ENCODE peak calls at places on chromosome 20, in nine cellular contexts. Z is lower leg skin; A is effector memory CD4-positive, alpha-beta T cell; V is fibroblast of pulmonary artery; D is transverse colon; K is mucosa of descending colon; Y is CD8-positive, alpha-beta memory T cell; E is cardiac fibroblast; C is MM.1S. P is an unnamed sample.

GRCh38 chr20:33944914-33945313 is 48.8 kb upstream of the RALY start:
- DNase-seq in V (no peak), K (no peak), C (no peak), A (no peak), Z (no peak), Y (no peak), E (no peak), D (no peak), P (no peak)

GRCh38 chr20:34586488-34587163 is 28.1 kb downstream of the MAP1LC3A start:
- DNase-seq in V (no peak), D (no peak), E (no peak), C (no peak), A (no peak), K (no peak), Y (no peak), Z (no peak), P (no peak)

GRCh38 chr20:46226602-46227001 is 81.7 kb downstream of the CDH22 start:
- DNase-seq in Z (no peak), K (no peak), D (no peak), Y (no peak), E (peak), V (no peak), C (no peak), A (no peak), P (peak)

GRCh38 chr20:34058831-34059230 is 53.2 kb downstream of the EIF2S2 start:
- DNase-seq in D (no peak), E (no peak), A (peak), K (no peak), Z (no peak), Y (no peak), V (no peak), C (no peak), P (no peak)

GRCh38 chr20:32580970-32581838 is 3.9 kb downstream of the NOL4L start:
- DNase-seq in Z (no peak), A (no peak), K (peak), V (no peak), Y (no peak), C (no peak), E (no peak), D (no peak), P (peak)

GRCh38 chr20:34271961-34272360 is 30.7 kb downstream of the ASIP start:
- DNase-seq in E (peak), D (no peak), A (no peak), V (peak), Z (peak), Y (no peak), C (no peak), K (no peak), P (peak)

GRCh38 chr20:58550661-58551060 is 35.5 kb upstream of the APCDD1L start:
- DNase-seq in D (no peak), V (peak), K (no peak), A (no peak), E (peak), Z (no peak), C (no peak), Y (no peak), P (peak)

GRCh38 chr20:1277529-1278322 is 11.6 kb downstream of the SNPH start:
- DNase-seq in Z (peak), E (no peak), V (no peak), A (no peak), C (no peak), Y (no peak), K (no peak), D (no peak), P (no peak)

GRCh38 chr20:33896509-33896908 is 85.4 kb downstream of the CHMP4B start:
- DNase-seq in K (no peak), Y (no peak), E (peak), V (peak), D (no peak), A (no peak), C (no peak), Z (no peak), P (peak)

GRCh38 chr20:21074605-21075336 is 31.4 kb downstream of the LINC00237 start:
- DNase-seq in C (no peak), Z (no peak), Y (no peak), V (no peak), K (no peak), E (no peak), A (no peak), D (no peak), P (no peak)

GRCh38 chr20:14518648-14519047 is 181.2 kb upstream of the FLRT3 start:
- DNase-seq in E (no peak), Y (no peak), K (no peak), Z (no peak), C (no peak), V (no peak), D (no peak), A (no peak), P (peak)

GRCh38 chr20:32685541-32686529 is 12.1 kb upstream of the C20orf203 start:
- DNase-seq in K (no peak), C (no peak), Z (no peak), E (peak), D (no peak), V (peak), A (no peak), Y (no peak), P (peak)

GRCh38 chr20:54643761-54644160 is 168.4 kb downstream of the DOK5 start:
- DNase-seq in Z (no peak), K (no peak), A (no peak), V (peak), E (peak), D (no peak), C (no peak), Y (no peak), P (peak)

GRCh38 chr20:60851826-60852704 is 400.0 kb upstream of the CDH4 start:
- DNase-seq in K (no peak), Z (no peak), E (no peak), Y (no peak), C (peak), A (no peak), V (no peak), D (no peak), P (no peak)

DNA sequence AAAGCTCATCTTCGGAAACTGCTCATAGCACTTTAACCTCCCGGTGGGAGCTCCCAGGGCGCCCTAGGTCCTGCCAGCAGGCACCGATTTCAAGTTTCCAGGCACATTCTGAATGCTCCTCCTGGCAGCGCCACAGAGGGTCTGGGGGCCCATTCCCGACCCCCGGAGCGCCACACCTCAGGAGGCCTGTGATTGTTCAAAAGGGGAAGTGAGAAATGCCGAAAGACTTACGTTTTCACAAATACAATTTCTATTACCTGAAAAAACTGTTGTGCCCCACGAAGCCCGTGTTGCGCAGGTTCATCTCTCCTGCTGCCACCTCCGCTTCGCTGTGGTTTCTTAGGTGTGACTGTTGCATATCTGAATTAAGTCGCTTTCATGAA is 2.0 kb upstream of the MYT1 start:
- DNase-seq in C (no peak), K (no peak), E (no peak), V (no peak), D (no peak), A (no peak), Y (no peak), Z (no peak), P (no peak)
- H3K4me3 ChIP-seq in C (no peak), K (no peak), E (no peak), V (no peak), D (no peak), A (no peak), Y (no peak), Z (no peak), P (no peak)

GRCh38 chr20:48823476-48823875 is 4.3 kb downstream of the PREX1 start:
- DNase-seq in E (no peak), K (no peak), V (no peak), C (no peak), Y (no peak), A (no peak), D (no peak), Z (no peak), P (no peak)

GRCh38 chr20:48825551-48825885 is 2.3 kb downstream of the PREX1 start:
- DNase-seq in Y (no peak), C (no peak), V (no peak), E (no peak), A (no peak), K (no peak), Z (no peak), D (no peak), P (no peak)

GRCh38 chr20:48822879-48823385 is 4.9 kb downstream of the PREX1 start:
- DNase-seq in V (no peak), Y (peak), C (no peak), A (no peak), K (no peak), Z (no peak), E (no peak), D (peak), P (no peak)

GRCh38 chr20:48824830-48825550 is 2.8 kb downstream of the PREX1 start:
- DNase-seq in E (no peak), K (no peak), D (no peak), Y (no peak), V (no peak), A (no peak), Z (no peak), C (no peak), P (no peak)

GRCh38 chr20:48823960-48824497 is 3.8 kb downstream of the PREX1 start:
- DNase-seq in Z (no peak), D (no peak), A (peak), V (peak), K (no peak), C (no peak), E (peak), Y (peak), P (peak)
- H3K4me3 ChIP-seq in Z (no peak), D (no peak), A (peak), V (no peak), K (no peak), C (no peak), E (no peak), Y (peak), P (no peak)

GRCh38 chr20:24672886-24673677 is 203.7 kb downstream of the SYNDIG1 start:
- DNase-seq in D (no peak), A (no peak), E (peak), C (no peak), K (no peak), Z (no peak), V (peak), Y (no peak), P (peak)
- H3K4me3 ChIP-seq in D (no peak), A (no peak), E (no peak), C (no peak), K (no peak), Z (no peak), V (no peak), Y (no peak), P (no peak)

GRCh38 chr20:45136911-45137310 is 12.6 kb upstream of the WFDC12 start:
- DNase-seq in K (no peak), C (no peak), Z (no peak), A (no peak), D (no peak), V (no peak), E (no peak), Y (no peak), P (no peak)
- H3K4me3 ChIP-seq in K (no peak), C (no peak), Z (no peak), A (no peak), D (no peak), V (no peak), E (no peak), Y (no peak), P (no peak)

DNA sequence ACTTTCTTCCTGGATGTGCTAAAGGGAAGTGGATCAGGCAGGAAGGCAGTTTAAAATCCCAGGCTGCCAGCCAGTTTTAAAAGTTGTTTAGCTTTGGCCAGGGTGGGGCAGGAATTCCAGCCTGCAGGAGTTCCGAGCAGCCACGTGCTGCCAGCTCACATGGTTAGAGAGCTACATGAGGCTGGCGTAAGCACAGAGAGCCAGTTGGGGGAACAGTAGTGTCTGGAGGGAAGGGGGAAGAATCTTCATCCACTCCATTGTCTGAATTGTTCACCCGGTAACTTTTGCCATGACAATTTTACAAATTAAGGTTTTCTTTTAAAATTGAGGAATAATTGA is 12.0 kb downstream of the CDC25B start:
- DNase-seq in E (peak), Z (peak), K (peak), A (no peak), Y (no peak), V (peak), C (no peak), D (peak), P (peak)
- H3K4me3 ChIP-seq in E (no peak), Z (no peak), K (no peak), A (no peak), Y (no peak), V (no peak), C (no peak), D (no peak), P (no peak)

GRCh38 chr20:63639093-63639860 is 12.4 kb upstream of the GMEB2 start:
- DNase-seq in V (no peak), Y (peak), A (peak), K (peak), E (no peak), D (peak), Z (no peak), C (no peak), P (no peak)

GRCh38 chr20:63635431-63636141 is 8.7 kb upstream of the GMEB2 start:
- DNase-seq in D (peak), A (peak), E (no peak), Z (no peak), V (no peak), K (peak), Y (peak), C (no peak), P (no peak)

GRCh38 chr20:63633732-63634131 is 6.8 kb upstream of the GMEB2 start:
- DNase-seq in D (no peak), V (no peak), A (no peak), C (no peak), Y (no peak), K (no peak), Z (no peak), E (no peak), P (no peak)

GRCh38 chr20:63640086-63640485 is 13.1 kb downstream of the STMN3 start:
- DNase-seq in C (no peak), A (no peak), D (no peak), E (no peak), Y (no peak), Z (no peak), V (no peak), K (peak), P (no peak)

DNA sequence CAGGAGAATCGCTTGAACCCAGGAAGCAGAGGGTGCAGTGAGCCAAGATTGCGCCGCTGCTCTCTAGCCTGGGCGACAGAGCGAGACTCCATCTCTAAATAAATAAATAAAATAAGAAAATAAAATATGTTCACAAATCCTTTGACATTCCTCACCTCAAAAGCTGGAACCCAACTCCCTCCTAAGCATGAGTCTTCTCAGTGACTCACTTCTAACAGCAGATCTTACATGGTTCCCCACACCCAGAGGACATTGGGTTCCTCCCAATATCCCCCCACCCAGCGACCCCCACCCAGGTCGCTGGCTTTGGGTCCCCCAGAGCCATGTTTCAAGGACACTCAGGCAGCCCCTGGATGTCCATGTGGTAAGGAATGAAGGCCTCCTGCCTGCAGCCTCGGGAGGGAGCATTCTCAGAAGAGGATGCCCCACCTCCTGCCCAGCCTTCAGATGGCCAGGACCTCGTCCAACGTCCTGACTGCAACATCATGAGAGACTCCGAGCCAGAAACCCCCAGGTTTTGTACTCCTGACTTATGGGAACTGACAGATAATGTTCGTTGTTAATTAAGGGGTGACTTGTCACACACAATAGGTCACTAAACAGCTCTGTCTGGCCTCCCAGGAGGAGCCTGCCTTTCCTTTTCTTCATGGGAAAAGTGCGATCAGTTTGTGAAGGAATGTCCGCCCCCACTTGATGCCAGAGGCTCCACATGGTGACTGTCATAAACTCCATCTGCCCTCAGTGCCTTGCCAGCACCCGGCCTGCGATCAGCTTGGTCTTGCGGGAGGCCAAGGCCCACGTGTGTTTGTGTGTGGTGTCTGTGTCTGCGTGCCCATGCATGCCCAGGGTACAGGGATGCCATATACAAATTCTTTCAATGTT is 10.1 kb upstream of the GMEB2 start:
- DNase-seq in D (no peak), A (no peak), Y (no peak), K (no peak), V (no peak), E (no peak), Z (no peak), C (no peak), P (no peak)
- H3K4me3 ChIP-seq in D (no peak), A (no peak), Y (peak), K (no peak), V (no peak), E (no peak), Z (no peak), C (no peak), P (no peak)

GRCh38 chr20:56630506-56631317 is 1.6 kb downstream of the TFAP2C start:
- DNase-seq in V (no peak), K (peak), D (no peak), E (no peak), Z (no peak), Y (no peak), C (no peak), A (no peak), P (peak)

GRCh38 chr20:56631990-56632327 is 2.9 kb downstream of the TFAP2C start:
- DNase-seq in Y (no peak), K (no peak), D (no peak), C (no peak), A (no peak), E (no peak), V (no peak), Z (no peak), P (peak)

GRCh38 chr20:56629464-56630085 is 469 bp downstream of the TFAP2C start:
- DNase-seq in Z (no peak), Y (no peak), K (no peak), C (peak), V (no peak), D (no peak), E (no peak), A (no peak), P (peak)

GRCh38 chr20:56630086-56630493 is 984 bp downstream of the TFAP2C start:
- DNase-seq in K (peak), E (peak), Z (peak), A (no peak), C (peak), Y (no peak), D (peak), V (peak), P (peak)

GRCh38 chr20:56631318-56631989 is 2.3 kb downstream of the TFAP2C start:
- DNase-seq in D (no peak), K (no peak), Z (no peak), Y (no peak), E (no peak), A (no peak), C (no peak), V (no peak), P (no peak)
- H3K4me3 ChIP-seq in D (peak), K (no peak), Z (peak), Y (no peak), E (no peak), A (no peak), C (no peak), V (no peak), P (peak)

GRCh38 chr20:3681931-3682820 is at the start of gene ADAM33:
- DNase-seq in Y (no peak), C (no peak), Z (no peak), E (peak), V (no peak), A (no peak), K (no peak), D (peak), P (peak)
- H3K4me3 ChIP-seq in Y (no peak), C (no peak), Z (peak), E (peak), V (peak), A (no peak), K (no peak), D (peak), P (peak)